ENCODE peak calls at places on chromosome 10, in six cellular contexts. One of them, this sample, is unnamed.

GRCh38 chr10:21021843-21022594 is 124.9 kb upstream of the NEBL start:
- DNase-seq in heart right ventricle: no peak
- DNase-seq in fibroblast of mammary gland: no peak
- DNase-seq in epithelial cell of esophagus: no peak
- DNase-seq in H1: no peak
- DNase-seq in Calu3: no peak
- DNase-seq in this sample: no peak

GRCh38 chr10:86968271-86968993 is at the start of gene ADIRF:
- DNase-seq in heart right ventricle: peak
- DNase-seq in fibroblast of mammary gland: peak
- DNase-seq in epithelial cell of esophagus: peak
- DNase-seq in H1: no peak
- DNase-seq in Calu3: no peak
- DNase-seq in this sample: no peak

GRCh38 chr10:132634241-132634946 is 96.8 kb downstream of the INPP5A start:
- DNase-seq in heart right ventricle: no peak
- DNase-seq in fibroblast of mammary gland: no peak
- DNase-seq in epithelial cell of esophagus: peak
- DNase-seq in H1: no peak
- DNase-seq in Calu3: no peak
- DNase-seq in this sample: no peak

GRCh38 chr10:71696635-71697326 is 22.8 kb downstream of the C10orf105 start:
- DNase-seq in heart right ventricle: peak
- DNase-seq in fibroblast of mammary gland: peak
- DNase-seq in epithelial cell of esophagus: peak
- DNase-seq in H1: peak
- DNase-seq in Calu3: peak
- DNase-seq in this sample: peak

GRCh38 chr10:14125564-14125963 is 205.2 kb downstream of the FRMD4A start:
- DNase-seq in heart right ventricle: no peak
- DNase-seq in fibroblast of mammary gland: no peak
- DNase-seq in epithelial cell of esophagus: no peak
- DNase-seq in H1: no peak
- DNase-seq in Calu3: no peak
- DNase-seq in this sample: no peak

GRCh38 chr10:87915989-87916388 is 52.6 kb downstream of the PTEN start:
- DNase-seq in heart right ventricle: peak
- DNase-seq in fibroblast of mammary gland: peak
- DNase-seq in epithelial cell of esophagus: peak
- DNase-seq in H1: no peak
- DNase-seq in Calu3: no peak
- DNase-seq in this sample: no peak

GRCh38 chr10:118002581-118002980 is 44.2 kb downstream of the RAB11FIP2 start:
- DNase-seq in heart right ventricle: no peak
- DNase-seq in fibroblast of mammary gland: peak
- DNase-seq in epithelial cell of esophagus: peak
- DNase-seq in H1: no peak
- DNase-seq in Calu3: no peak
- DNase-seq in this sample: no peak

GRCh38 chr10:43235070-43235900 is 31.6 kb downstream of the RASGEF1A start:
- DNase-seq in heart right ventricle: no peak
- DNase-seq in fibroblast of mammary gland: no peak
- DNase-seq in epithelial cell of esophagus: no peak
- DNase-seq in H1: no peak
- DNase-seq in Calu3: no peak
- DNase-seq in this sample: no peak

GRCh38 chr10:31961675-31962074 is 33.0 kb upstream of the ARHGAP12 start:
- DNase-seq in heart right ventricle: no peak
- DNase-seq in fibroblast of mammary gland: peak
- DNase-seq in epithelial cell of esophagus: peak
- DNase-seq in H1: no peak
- DNase-seq in Calu3: no peak
- DNase-seq in this sample: no peak

GRCh38 chr10:114504769-114505579 is 100.7 kb upstream of the AFAP1L2 start:
- DNase-seq in heart right ventricle: no peak
- DNase-seq in fibroblast of mammary gland: peak
- DNase-seq in epithelial cell of esophagus: peak
- DNase-seq in H1: no peak
- DNase-seq in Calu3: no peak
- DNase-seq in this sample: no peak

GRCh38 chr10:62817763-62818425 is 1.7 kb upstream of the EGR2 start:
- DNase-seq in heart right ventricle: peak
- DNase-seq in fibroblast of mammary gland: peak
- DNase-seq in epithelial cell of esophagus: peak
- DNase-seq in H1: peak
- DNase-seq in Calu3: peak
- DNase-seq in this sample: peak

GRCh38 chr10:124949543-124949942 is 7.6 kb downstream of the ZRANB1 start:
- DNase-seq in heart right ventricle: no peak
- DNase-seq in fibroblast of mammary gland: peak
- DNase-seq in epithelial cell of esophagus: peak
- DNase-seq in H1: no peak
- DNase-seq in Calu3: no peak
- DNase-seq in this sample: no peak

GRCh38 chr10:35765039-35765662 is 123.1 kb upstream of the FZD8 start:
- DNase-seq in heart right ventricle: peak
- DNase-seq in fibroblast of mammary gland: no peak
- DNase-seq in epithelial cell of esophagus: no peak
- DNase-seq in H1: no peak
- DNase-seq in Calu3: peak
- DNase-seq in this sample: no peak

GRCh38 chr10:90148121-90148855 is 446.9 kb downstream of the KIF20B start:
- DNase-seq in heart right ventricle: no peak
- DNase-seq in fibroblast of mammary gland: peak
- DNase-seq in epithelial cell of esophagus: peak
- DNase-seq in H1: no peak
- DNase-seq in Calu3: peak
- DNase-seq in this sample: no peak

GRCh38 chr10:59104186-59104585 is 72.3 kb upstream of the PHYHIPL start:
- DNase-seq in heart right ventricle: no peak
- DNase-seq in fibroblast of mammary gland: no peak
- DNase-seq in epithelial cell of esophagus: no peak
- DNase-seq in H1: peak
- DNase-seq in Calu3: no peak
- DNase-seq in this sample: no peak

GRCh38 chr10:102420810-102421644 is at the start of gene FBXL15:
- DNase-seq in heart right ventricle: peak
- DNase-seq in fibroblast of mammary gland: peak
- DNase-seq in epithelial cell of esophagus: peak
- DNase-seq in H1: peak
- DNase-seq in Calu3: peak
- DNase-seq in this sample: peak

GRCh38 chr10:103737735-103738367 is 117.5 kb downstream of the SH3PXD2A start:
- DNase-seq in heart right ventricle: no peak
- DNase-seq in fibroblast of mammary gland: no peak
- DNase-seq in epithelial cell of esophagus: no peak
- DNase-seq in H1: no peak
- DNase-seq in Calu3: no peak
- DNase-seq in this sample: no peak

GRCh38 chr10:103740683-103741082 is 114.7 kb downstream of the SH3PXD2A start:
- DNase-seq in heart right ventricle: no peak
- DNase-seq in fibroblast of mammary gland: no peak
- DNase-seq in epithelial cell of esophagus: no peak
- DNase-seq in H1: no peak
- DNase-seq in Calu3: no peak
- DNase-seq in this sample: no peak

GRCh38 chr10:103736044-103736443 is 119.3 kb downstream of the SH3PXD2A start:
- DNase-seq in heart right ventricle: no peak
- DNase-seq in fibroblast of mammary gland: no peak
- DNase-seq in epithelial cell of esophagus: peak
- DNase-seq in H1: no peak
- DNase-seq in Calu3: no peak
- DNase-seq in this sample: no peak

GRCh38 chr10:103736763-103737162 is 118.6 kb downstream of the SH3PXD2A start:
- DNase-seq in heart right ventricle: no peak
- DNase-seq in fibroblast of mammary gland: peak
- DNase-seq in epithelial cell of esophagus: peak
- DNase-seq in H1: peak
- DNase-seq in Calu3: no peak
- DNase-seq in this sample: no peak

DNA sequence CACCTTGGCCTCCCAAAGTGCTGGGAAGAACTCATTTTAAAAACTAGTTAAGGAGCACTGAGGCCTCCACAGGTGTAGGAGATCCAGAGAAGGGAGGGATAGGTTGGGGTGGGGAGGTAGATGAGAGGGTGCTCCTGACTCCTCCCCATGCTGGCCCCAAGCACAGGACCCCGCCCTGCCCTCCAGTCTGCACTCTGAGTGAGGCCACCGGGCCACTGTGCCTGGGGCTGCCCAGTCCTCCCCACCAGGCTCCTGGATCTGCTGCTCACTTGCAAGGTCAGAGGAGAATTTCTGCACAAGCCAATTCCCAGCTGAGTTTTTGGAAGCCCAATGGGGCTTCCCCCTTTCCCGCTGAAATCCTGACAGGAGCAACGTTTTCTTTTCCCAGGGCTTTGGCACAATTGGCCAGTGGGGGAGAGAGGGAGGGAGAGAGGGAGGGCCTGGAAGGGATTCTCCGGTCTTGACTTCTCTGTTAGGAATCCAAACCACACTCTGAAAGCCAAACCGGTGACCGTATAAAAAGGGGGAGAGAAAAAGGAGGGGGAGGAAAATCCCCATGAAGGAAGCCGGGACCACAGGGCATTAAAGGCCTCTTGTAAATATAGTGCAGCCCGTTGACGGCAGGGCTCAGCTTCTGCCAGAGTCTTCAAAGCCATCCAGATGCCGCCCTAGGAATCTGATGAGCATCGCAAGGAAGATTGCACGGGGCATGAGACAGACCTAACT is 116.2 kb downstream of the SH3PXD2A start:
- DNase-seq in heart right ventricle: peak
- DNase-seq in fibroblast of mammary gland: peak
- DNase-seq in epithelial cell of esophagus: peak
- DNase-seq in H1: no peak
- DNase-seq in Calu3: no peak
- DNase-seq in this sample: no peak
- TF ChIP-seq CTCF in heart right ventricle: no peak
- TF ChIP-seq CTCF in fibroblast of mammary gland: no peak
- TF ChIP-seq CTCF in epithelial cell of esophagus: no peak
- TF ChIP-seq CTCF in H1: no peak
- TF ChIP-seq CTCF in Calu3: no peak
- TF ChIP-seq CTCF in this sample: no peak

GRCh38 chr10:3887404-3887803 is 102.4 kb upstream of the KLF6 start:
- DNase-seq in heart right ventricle: no peak
- DNase-seq in fibroblast of mammary gland: peak
- DNase-seq in epithelial cell of esophagus: no peak
- DNase-seq in H1: no peak
- DNase-seq in Calu3: no peak
- DNase-seq in this sample: no peak

GRCh38 chr10:3889961-3890522 is 105.0 kb upstream of the KLF6 start:
- DNase-seq in heart right ventricle: no peak
- DNase-seq in fibroblast of mammary gland: peak
- DNase-seq in epithelial cell of esophagus: peak
- DNase-seq in H1: peak
- DNase-seq in Calu3: peak
- DNase-seq in this sample: no peak

GRCh38 chr10:3886666-3887251 is 101.8 kb upstream of the KLF6 start:
- DNase-seq in heart right ventricle: peak
- DNase-seq in fibroblast of mammary gland: peak
- DNase-seq in epithelial cell of esophagus: peak
- DNase-seq in H1: no peak
- DNase-seq in Calu3: peak
- DNase-seq in this sample: no peak

GRCh38 chr10:3886191-3886590 is 101.2 kb upstream of the KLF6 start:
- DNase-seq in heart right ventricle: peak
- DNase-seq in fibroblast of mammary gland: peak
- DNase-seq in epithelial cell of esophagus: no peak
- DNase-seq in H1: peak
- DNase-seq in Calu3: peak
- DNase-seq in this sample: peak

DNA sequence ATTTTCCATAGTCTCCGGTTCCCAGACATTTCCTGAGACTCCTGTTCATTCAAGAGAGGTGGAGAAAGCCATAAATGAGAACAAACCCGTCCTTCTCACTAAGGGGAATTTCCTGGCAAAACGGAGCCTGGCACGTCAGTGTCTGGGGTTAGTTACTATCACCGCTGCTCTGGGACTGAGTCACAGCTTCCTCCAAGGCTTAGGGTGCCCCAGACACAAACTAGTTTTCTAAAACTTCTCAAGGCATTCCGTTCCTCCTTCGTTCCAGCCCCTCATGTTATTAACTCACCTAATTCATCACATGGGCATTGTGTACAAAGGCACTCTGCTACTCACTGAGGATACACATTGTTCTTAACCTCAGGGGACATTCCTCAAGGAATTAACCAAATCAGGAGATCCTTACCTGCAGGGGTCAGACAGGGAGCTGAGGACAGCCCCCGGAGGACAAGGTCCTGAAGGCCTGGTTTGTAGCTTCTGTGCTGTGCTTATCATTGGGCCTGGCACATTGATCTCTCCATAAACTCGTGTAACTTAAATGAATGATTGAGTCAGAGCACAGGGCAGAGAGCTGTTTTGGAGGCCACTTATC is 103.0 kb upstream of the KLF6 start:
- DNase-seq in heart right ventricle: peak
- DNase-seq in fibroblast of mammary gland: peak
- DNase-seq in epithelial cell of esophagus: peak
- DNase-seq in H1: peak
- DNase-seq in Calu3: peak
- DNase-seq in this sample: no peak
- TF ChIP-seq CTCF in heart right ventricle: no peak
- TF ChIP-seq CTCF in fibroblast of mammary gland: no peak
- TF ChIP-seq CTCF in epithelial cell of esophagus: no peak
- TF ChIP-seq CTCF in H1: peak
- TF ChIP-seq CTCF in Calu3: no peak
- TF ChIP-seq CTCF in this sample: no peak

GRCh38 chr10:987906-988666 is at the start of gene GTPBP4:
- DNase-seq in heart right ventricle: peak
- DNase-seq in fibroblast of mammary gland: peak
- DNase-seq in epithelial cell of esophagus: peak
- DNase-seq in H1: peak
- DNase-seq in Calu3: peak
- DNase-seq in this sample: peak
- TF ChIP-seq CTCF in heart right ventricle: no peak
- TF ChIP-seq CTCF in fibroblast of mammary gland: no peak
- TF ChIP-seq CTCF in epithelial cell of esophagus: peak
- TF ChIP-seq CTCF in H1: no peak
- TF ChIP-seq CTCF in Calu3: no peak
- TF ChIP-seq CTCF in this sample: no peak

GRCh38 chr10:69914373-69915268 is 112.9 kb downstream of the COL13A1 start:
- DNase-seq in heart right ventricle: peak
- DNase-seq in fibroblast of mammary gland: peak
- DNase-seq in epithelial cell of esophagus: peak
- DNase-seq in H1: peak
- DNase-seq in Calu3: peak
- DNase-seq in this sample: peak

GRCh38 chr10:69919250-69919649 is 117.5 kb downstream of the COL13A1 start:
- DNase-seq in heart right ventricle: no peak
- DNase-seq in fibroblast of mammary gland: no peak
- DNase-seq in epithelial cell of esophagus: no peak
- DNase-seq in H1: no peak
- DNase-seq in Calu3: no peak
- DNase-seq in this sample: no peak

GRCh38 chr10:69916133-69916532 is 114.4 kb downstream of the COL13A1 start:
- DNase-seq in heart right ventricle: no peak
- DNase-seq in fibroblast of mammary gland: no peak
- DNase-seq in epithelial cell of esophagus: no peak
- DNase-seq in H1: no peak
- DNase-seq in Calu3: no peak
- DNase-seq in this sample: no peak

GRCh38 chr10:69913586-69913985 is 111.9 kb downstream of the COL13A1 start:
- DNase-seq in heart right ventricle: no peak
- DNase-seq in fibroblast of mammary gland: no peak
- DNase-seq in epithelial cell of esophagus: no peak
- DNase-seq in H1: no peak
- DNase-seq in Calu3: no peak
- DNase-seq in this sample: peak

GRCh38 chr10:69918036-69918435 is 116.3 kb downstream of the COL13A1 start:
- DNase-seq in heart right ventricle: no peak
- DNase-seq in fibroblast of mammary gland: no peak
- DNase-seq in epithelial cell of esophagus: no peak
- DNase-seq in H1: no peak
- DNase-seq in Calu3: no peak
- DNase-seq in this sample: no peak
- TF ChIP-seq CTCF in heart right ventricle: no peak
- TF ChIP-seq CTCF in fibroblast of mammary gland: no peak
- TF ChIP-seq CTCF in epithelial cell of esophagus: no peak
- TF ChIP-seq CTCF in H1: peak
- TF ChIP-seq CTCF in Calu3: no peak
- TF ChIP-seq CTCF in this sample: no peak

This sample was measured in neural crest cell.